ENCODE peak calls at places on chromosome 17, in nine cellular contexts. N is stomach, H is AG04450, I is osteoblast, U is dorsolateral prefrontal cortex, L is GM12865, E is AG09309, A is neural crest cell, T is psoas muscle. Q is an unnamed sample.

GRCh38 chr17:9907131-9907530 is 2.1 kb upstream of the RCVRN start:
- DNase-seq in N (no peak), H (no peak), I (no peak), U (no peak), L (no peak), E (no peak), A (no peak), T (no peak), Q (no peak)

GRCh38 chr17:47660064-47660492 is 10.4 kb downstream of the KPNB1 start:
- DNase-seq in N (no peak), H (no peak), I (no peak), U (no peak), L (peak), E (no peak), A (no peak), T (no peak), Q (no peak)

GRCh38 chr17:41657164-41657754 is 31.4 kb upstream of the EIF1 start:
- DNase-seq in N (no peak), H (no peak), I (peak), U (no peak), L (no peak), E (no peak), A (no peak), T (peak), Q (no peak)

GRCh38 chr17:8163978-8164814 is 1.4 kb upstream of the VAMP2 start:
- DNase-seq in N (peak), H (no peak), I (peak), U (peak), L (peak), E (no peak), A (no peak), T (peak), Q (peak)

GRCh38 chr17:58710948-58711552 is 18.6 kb downstream of the RAD51C start:
- DNase-seq in N (peak), H (peak), I (peak), U (no peak), L (peak), E (no peak), A (peak), T (no peak), Q (peak)

GRCh38 chr17:7858487-7858832 is 657 bp downstream of the CYB5D1 start:
- DNase-seq in N (no peak), H (no peak), I (peak), U (no peak), L (peak), E (no peak), A (no peak), T (peak), Q (peak)

GRCh38 chr17:14078027-14078426 is 8.7 kb downstream of the COX10 start:
- DNase-seq in N (no peak), H (no peak), I (no peak), U (no peak), L (no peak), E (no peak), A (no peak), T (no peak), Q (no peak)

GRCh38 chr17:6526362-6527152 is 29.8 kb downstream of the PITPNM3 start:
- DNase-seq in N (no peak), H (no peak), I (no peak), U (no peak), L (peak), E (no peak), A (no peak), T (no peak), Q (no peak)

GRCh38 chr17:46977750-46978488 is 1.1 kb downstream of the RPRML start:
- DNase-seq in N (no peak), H (no peak), I (no peak), U (no peak), L (no peak), E (no peak), A (no peak), T (no peak), Q (no peak)

GRCh38 chr17:41512789-41513547 is 5.7 kb downstream of the KRT15 start:
- DNase-seq in N (no peak), H (no peak), I (no peak), U (no peak), L (no peak), E (no peak), A (no peak), T (no peak), Q (no peak)

GRCh38 chr17:8954339-8954738 is 11.2 kb downstream of the PIK3R5 start:
- DNase-seq in N (peak), H (no peak), I (no peak), U (no peak), L (peak), E (no peak), A (no peak), T (peak), Q (peak)

DNA sequence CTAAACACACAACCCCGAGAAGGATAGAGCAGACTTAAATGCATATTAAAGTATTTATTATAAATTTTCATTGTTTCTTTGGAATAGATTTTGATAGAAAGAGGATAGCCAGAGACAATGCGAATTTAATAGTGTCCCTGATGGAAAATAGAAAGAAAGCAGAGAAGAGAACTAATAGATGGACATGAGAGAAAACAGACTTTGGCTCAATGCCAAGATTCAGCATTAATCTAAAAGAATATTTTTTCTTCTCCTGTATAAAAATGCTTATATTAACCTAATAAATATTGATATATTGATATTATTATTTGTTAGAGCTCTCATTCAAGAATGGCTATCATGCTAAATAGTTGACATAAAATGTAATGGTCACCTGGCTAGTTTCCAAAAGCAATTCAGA is 173.4 kb downstream of the KIF2B start:
- DNase-seq in N (no peak), H (no peak), I (no peak), U (no peak), L (no peak), E (no peak), A (no peak), T (no peak), Q (no peak)
- TF ChIP-seq CTCF in N (no peak), H (no peak), I (no peak), U (no peak), L (no peak), E (no peak), A (no peak), T (no peak), Q (no peak)

GRCh38 chr17:69082696-69083095 is 22.0 kb upstream of the ABCA9 start:
- DNase-seq in N (no peak), H (no peak), I (no peak), U (no peak), L (no peak), E (no peak), A (no peak), T (no peak), Q (no peak)

GRCh38 chr17:69088643-69089200 is 28.0 kb upstream of the ABCA9 start:
- DNase-seq in N (no peak), H (no peak), I (no peak), U (no peak), L (no peak), E (no peak), A (no peak), T (no peak), Q (no peak)

GRCh38 chr17:69090365-69090764 is 29.6 kb upstream of the ABCA9 start:
- DNase-seq in N (no peak), H (no peak), I (no peak), U (no peak), L (no peak), E (no peak), A (no peak), T (no peak), Q (no peak)

DNA sequence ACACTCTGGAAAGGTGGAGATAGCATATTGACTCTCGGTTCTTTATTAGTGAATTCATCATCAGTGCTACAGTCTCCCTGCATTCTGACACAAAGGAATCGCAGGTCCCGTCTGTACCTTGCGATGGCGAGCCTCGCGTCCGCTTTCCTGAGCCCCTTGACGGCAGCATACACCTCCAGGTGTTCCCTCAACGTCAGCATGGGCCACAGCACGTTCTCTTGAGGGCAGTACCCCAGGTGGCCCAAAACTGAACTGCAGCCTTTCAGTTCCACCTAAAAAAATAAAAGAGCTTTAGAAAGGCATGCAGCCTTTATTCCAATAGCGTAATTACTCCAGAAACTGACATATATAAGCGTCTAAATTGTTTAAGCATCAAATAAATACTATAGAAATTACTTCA is 24.2 kb upstream of the ABCA9 start:
- DNase-seq in N (no peak), H (no peak), I (no peak), U (no peak), L (no peak), E (no peak), A (no peak), T (no peak), Q (peak)
- TF ChIP-seq CTCF in N (no peak), H (peak), I (peak), U (peak), L (no peak), E (peak), A (peak), T (no peak), Q (no peak)

GRCh38 chr17:80263253-80264047 is 2.8 kb downstream of the RNF213 start:
- DNase-seq in N (peak), H (peak), I (peak), U (no peak), L (peak), E (peak), A (no peak), T (peak), Q (peak)
- TF ChIP-seq CTCF in N (no peak), H (peak), I (peak), U (no peak), L (peak), E (peak), A (no peak), T (peak), Q (no peak)

GRCh38 chr17:29095439-29095838 is 52.5 kb downstream of the PIPOX start:
- DNase-seq in N (no peak), H (no peak), I (no peak), U (no peak), L (no peak), E (no peak), A (no peak), T (no peak), Q (no peak)
- TF ChIP-seq CTCF in N (no peak), H (no peak), I (no peak), U (no peak), L (no peak), E (no peak), A (no peak), T (no peak), Q (no peak)

DNA sequence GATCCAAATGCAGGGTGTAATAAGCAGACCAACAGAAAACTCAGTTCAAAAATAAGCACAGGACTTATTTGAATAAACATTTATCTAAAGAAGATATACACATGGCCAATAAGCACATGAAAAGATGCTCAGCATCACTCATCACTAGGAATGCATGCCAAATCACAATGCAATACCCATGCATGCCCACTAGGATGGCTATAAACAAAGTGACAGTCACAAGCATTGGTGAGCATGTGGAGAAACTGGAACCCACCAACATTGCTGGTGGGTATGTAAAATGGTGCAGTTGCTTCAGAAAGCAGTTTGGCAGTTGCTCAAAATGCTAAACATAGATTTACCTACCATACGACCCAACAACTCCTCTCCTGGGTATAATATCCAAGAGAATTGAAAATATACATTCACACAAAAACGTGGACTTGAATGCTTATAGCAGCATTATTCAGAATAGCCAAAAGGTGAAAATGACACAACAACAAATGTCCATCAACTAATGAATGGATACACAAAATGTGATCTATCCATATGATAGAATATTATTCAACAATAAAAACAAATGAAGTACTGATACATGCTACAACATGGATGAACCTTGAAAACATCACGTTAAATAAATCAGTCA is 20.1 kb downstream of the UBE2O start:
- DNase-seq in N (no peak), H (no peak), I (no peak), U (no peak), L (peak), E (no peak), A (no peak), T (no peak), Q (no peak)
- TF ChIP-seq CTCF in N (no peak), H (peak), I (peak), U (peak), L (peak), E (peak), A (peak), T (peak), Q (peak)

GRCh38 chr17:19433727-19434340 is 22.8 kb downstream of the RNF112 start:
- DNase-seq in N (no peak), H (no peak), I (no peak), U (no peak), L (no peak), E (no peak), A (no peak), T (no peak), Q (no peak)
- TF ChIP-seq CTCF in N (no peak), H (no peak), I (no peak), U (no peak), L (peak), E (no peak), A (no peak), T (no peak), Q (no peak)

DNA sequence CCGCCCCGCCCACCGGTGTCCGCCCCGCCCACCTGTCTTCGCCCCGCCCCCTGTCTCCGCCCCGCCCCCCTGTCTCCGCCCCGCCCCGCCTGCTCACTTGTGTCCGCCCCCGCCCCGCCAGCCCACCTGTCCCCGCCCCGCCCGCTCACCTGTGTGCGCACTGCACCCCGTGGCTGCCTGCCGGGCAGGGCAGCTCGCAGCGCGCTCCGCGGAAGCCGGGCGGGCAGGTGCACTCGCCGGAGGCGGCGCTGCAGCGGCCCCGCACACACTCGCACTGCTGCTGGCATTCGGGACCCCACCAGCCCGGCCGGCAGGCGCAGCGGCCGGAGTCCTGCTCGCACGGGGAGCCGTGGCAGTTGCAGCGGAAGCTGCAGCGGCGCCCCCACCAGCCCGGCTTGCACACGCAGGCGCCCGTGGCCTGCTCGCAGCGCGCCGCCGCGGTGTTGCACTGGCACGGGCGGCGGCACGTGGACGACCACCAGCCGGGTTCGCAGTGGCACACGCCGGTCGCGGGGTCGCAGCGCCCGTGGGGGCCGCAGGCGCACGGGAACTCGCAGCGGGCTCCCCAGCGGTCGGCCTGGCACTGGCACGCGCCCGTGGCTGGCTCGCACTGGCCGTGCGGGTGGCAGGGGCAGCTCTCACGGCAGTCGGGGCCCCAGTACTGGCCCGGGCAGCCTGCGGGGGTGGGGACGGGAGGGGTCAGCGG is 2.1 kb downstream of the SCARF1 start:
- DNase-seq in N (peak), H (no peak), I (peak), U (no peak), L (peak), E (no peak), A (no peak), T (peak), Q (peak)
- TF ChIP-seq CTCF in N (no peak), H (peak), I (no peak), U (no peak), L (peak), E (no peak), A (peak), T (no peak), Q (peak)